ENCODE peak calls at places on chromosomes 1 and 21, in five cellular contexts. B is colonic mucosa, L is HCT116, P is fibroblast of lung, M is H1. U is an unnamed sample.

GRCh38 chr1:181482001-181482430 is 1.3 kb upstream of the CACNA1E start:
- DNase-seq in B (no peak), L (no peak), P (no peak), M (no peak), U (no peak)

GRCh38 chr1:72623299-72623708 is 341.0 kb upstream of the NEGR1 start:
- DNase-seq in B (no peak), L (no peak), P (peak; percentile 46), M (no peak), U (peak; percentile 34)

GRCh38 chr1:205275133-205275532 is 46.4 kb downstream of the NUAK2 start:
- DNase-seq in B (peak; percentile 70), L (no peak), P (no peak), M (no peak), U (no peak)

GRCh38 chr1:36966242-36966641 is 68.1 kb downstream of the GRIK3 start:
- DNase-seq in B (no peak), L (no peak), P (no peak), M (no peak), U (no peak)

GRCh38 chr1:222098382-222098781 is 356.5 kb upstream of the DUSP10 start:
- DNase-seq in B (no peak), L (no peak), P (no peak), M (no peak), U (no peak)

GRCh38 chr1:86409416-86410021 is 13.4 kb upstream of the ODF2L start:
- DNase-seq in B (no peak), L (no peak), P (peak; percentile 71), M (no peak), U (peak; percentile 56)

GRCh38 chr1:37410080-37410479 is 64.3 kb upstream of the ZC3H12A start:
- DNase-seq in B (no peak), L (no peak), P (no peak), M (no peak), U (no peak)

GRCh38 chr1:10217748-10218441 is 7.5 kb downstream of the KIF1B start:
- DNase-seq in B (no peak), L (no peak), P (peak; percentile 54), M (no peak), U (peak; percentile 36)

GRCh38 chr1:154567386-154568164 is at the start of gene CHRNB2:
- DNase-seq in B (peak; percentile 50), L (no peak), P (peak; percentile 33), M (peak; percentile 84), U (no peak)

GRCh38 chr1:156704930-156705320 is 458 bp downstream of the CRABP2 start:
- DNase-seq in B (peak; percentile 29), L (no peak), P (peak; percentile 72), M (no peak), U (peak; percentile 56)
- H3K9ac ChIP-seq in B (no peak overlapping the region), L (peak overlapping the region; percentile 80), P (peak overlapping the region; percentile 48), M (peak overlapping the region; percentile 29), U (peak overlapping the region; percentile 66)

GRCh38 chr1:235403598-235403997 is 36.4 kb downstream of the TBCE start:
- DNase-seq in B (no peak), L (no peak), P (no peak), M (no peak), U (no peak)

GRCh38 chr1:235401251-235401650 is 34.0 kb downstream of the TBCE start:
- DNase-seq in B (no peak), L (no peak), P (peak; percentile 22), M (no peak), U (peak; percentile 20)

GRCh38 chr1:235399661-235400060 is 32.4 kb downstream of the TBCE start:
- DNase-seq in B (no peak), L (no peak), P (peak; percentile 10), M (no peak), U (no peak)

GRCh38 chr1:235404190-235404589 is 37.0 kb downstream of the TBCE start:
- DNase-seq in B (no peak), L (no peak), P (peak; percentile 45), M (no peak), U (peak; percentile 32)

DNA sequence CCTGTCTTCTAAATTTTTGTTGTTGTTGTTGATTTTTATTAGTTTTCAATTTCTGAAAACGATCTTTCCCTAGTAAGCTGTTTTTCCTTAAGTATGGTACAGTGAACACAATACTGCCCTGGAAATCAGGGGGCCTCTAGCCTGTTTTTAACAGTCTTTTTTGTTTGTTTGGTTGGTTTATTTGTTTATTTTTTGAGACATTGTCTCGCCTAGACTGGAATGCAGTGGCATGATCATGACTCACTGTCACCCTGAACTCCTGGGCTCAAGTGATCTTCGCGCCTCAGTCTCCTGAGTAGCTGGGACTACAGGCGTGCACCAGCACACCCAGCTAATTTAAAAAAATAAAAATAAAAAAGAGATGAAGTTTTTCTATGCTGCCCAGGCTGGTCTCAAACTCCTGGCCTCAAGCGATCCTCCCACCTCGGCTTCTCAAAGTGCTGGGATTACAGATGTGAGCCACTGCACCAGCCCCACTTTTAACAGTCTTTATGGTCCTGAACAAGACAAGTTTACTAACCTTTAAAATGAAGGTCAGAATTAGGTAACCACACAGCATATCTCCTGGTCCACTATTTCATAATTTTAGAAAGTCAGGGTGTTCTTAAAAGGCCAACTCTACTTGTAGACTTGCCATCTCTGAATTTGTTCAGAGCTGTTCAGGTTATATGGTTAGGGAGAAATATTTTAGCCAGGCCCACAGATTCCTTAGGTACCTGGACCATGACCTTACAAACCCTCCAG is 35.4 kb downstream of the TBCE start:
- DNase-seq in B (no peak), L (no peak), P (peak; percentile 7), M (no peak), U (no peak)
- H3K4me1 ChIP-seq in B (no peaks in the 10 kb centered on the region), L (peaks cover 29% of the 10 kb centered on the region), P (no peaks in the 10 kb centered on the region), M (no peaks in the 10 kb centered on the region), U (peaks cover 4% of the 10 kb centered on the region)

DNA sequence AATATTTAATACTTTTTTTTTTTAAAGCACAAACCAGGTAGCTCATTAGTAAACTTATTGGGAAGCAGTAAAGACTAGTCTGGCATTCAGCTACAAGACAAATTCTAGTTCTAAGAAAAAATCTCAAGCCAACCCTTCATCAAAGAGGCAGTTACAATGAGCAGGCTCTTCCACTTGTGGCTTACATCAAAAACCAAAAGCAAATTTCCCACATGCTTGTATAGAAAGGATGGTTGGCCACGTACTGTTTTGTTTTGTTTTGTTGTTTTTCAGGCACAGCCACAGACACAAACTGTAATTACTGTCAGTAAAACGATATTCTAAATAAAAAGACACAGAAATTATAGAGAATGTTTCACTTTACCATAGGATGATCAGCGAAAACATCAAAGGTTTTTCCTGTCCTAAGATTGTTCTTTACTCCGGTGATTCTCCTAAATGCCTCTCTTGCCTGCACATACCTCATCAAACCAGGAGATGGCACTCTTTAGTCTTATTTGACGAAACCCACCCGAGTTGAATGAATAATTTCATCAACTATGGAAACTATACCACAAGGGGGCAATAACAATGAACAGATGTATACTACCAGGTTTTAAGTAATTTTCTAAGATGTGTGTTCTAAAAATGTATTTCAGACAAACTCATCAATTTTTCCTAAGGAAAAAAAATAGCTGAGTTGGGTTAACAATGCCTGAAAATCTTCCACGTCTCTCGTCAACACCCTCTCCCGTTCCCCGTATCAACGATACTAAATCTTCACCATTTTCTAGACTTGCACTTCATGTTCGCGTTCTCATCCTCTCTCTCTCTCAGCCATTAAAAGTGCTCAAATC is 26.9 kb downstream of the RPL5 start:
- DNase-seq in B (peak; percentile 82), L (peak; percentile 67), P (peak; percentile 67), M (no peak), U (peak; percentile 52)
- H3K27ac ChIP-seq in B (no peak overlapping the region), L (no peak overlapping the region), P (no peak overlapping the region), M (no peak overlapping the region), U (no peak overlapping the region)

DNA sequence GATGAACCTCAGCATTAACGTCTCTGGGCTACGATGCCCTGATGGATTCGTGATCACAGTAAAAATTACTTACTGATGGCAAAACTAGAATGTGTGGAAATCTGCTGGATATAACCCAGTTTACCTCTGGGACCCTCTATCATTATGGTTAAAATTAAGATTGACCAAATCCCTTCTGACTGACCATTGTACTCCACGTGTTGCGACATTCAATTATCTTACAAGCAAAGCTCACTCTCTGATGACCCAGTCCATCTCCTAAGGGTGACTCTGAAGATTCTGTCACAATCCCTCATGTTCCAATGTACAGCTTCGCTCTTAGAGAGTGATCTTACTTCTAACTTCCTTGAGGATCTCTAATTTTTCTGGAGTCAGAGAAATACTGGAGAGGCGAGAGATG is 288.5 kb upstream of the RUNX1 start:
- DNase-seq in B (no peak), L (no peak), P (no peak), M (no peak), U (no peak)
- H3K9ac ChIP-seq in B (no peak overlapping the region), L (no peak overlapping the region), P (no peak overlapping the region), M (no peak overlapping the region), U (no peak overlapping the region)